ENCODE peak calls at places on chromosomes 5 and 9, in five cellular contexts. J, N, O, K and G are unnamed samples.

GRCh38 chr9:38622083-38622674 is 1.8 kb upstream of the ANKRD18A start:
- DNase-seq in J (no peak), N (no peak), O (peak; percentile 28), K (peak; percentile 52), G (no peak)

GRCh38 chr5:139776856-139777255 is 18.8 kb upstream of the PSD2 start:
- DNase-seq in J (no peak), N (no peak), O (no peak), K (no peak), G (no peak)

GRCh38 chr5:178826216-178826615 is 33.5 kb upstream of the ZNF354B start:
- DNase-seq in J (no peak), N (no peak), O (no peak), K (no peak), G (no peak)

GRCh38 chr9:110919609-110920008 is 118.7 kb downstream of the LPAR1 start:
- DNase-seq in J (no peak), N (peak; percentile 84), O (no peak), K (no peak), G (peak; percentile 84)

GRCh38 chr5:157351386-157352089 is 85.6 kb downstream of the CYFIP2 start:
- DNase-seq in J (no peak), N (peak; percentile 40), O (no peak), K (no peak), G (no peak)

GRCh38 chr5:142143878-142144277 is 35.3 kb downstream of the NDFIP1 start:
- DNase-seq in J (no peak), N (peak; percentile 68), O (no peak), K (no peak), G (no peak)

GRCh38 chr9:13033959-13034695 is 245.4 kb downstream of the MPDZ start:
- DNase-seq in J (peak; percentile 54), N (peak; percentile 85), O (peak; percentile 48), K (peak; percentile 49), G (no peak)

GRCh38 chr5:53133020-53133419 is 23.5 kb upstream of the MOCS2 start:
- DNase-seq in J (no peak), N (no peak), O (no peak), K (no peak), G (no peak)

GRCh38 chr9:3875371-3876132 is 349.8 kb upstream of the RFX3 start:
- DNase-seq in J (no peak), N (peak; percentile 79), O (no peak), K (no peak), G (peak; percentile 83)

GRCh38 chr5:59358497-59358896 is 535.0 kb downstream of the PDE4D start:
- DNase-seq in J (no peak), N (peak; percentile 96), O (peak; percentile 37), K (peak; percentile 29), G (no peak)

GRCh38 chr9:101508203-101508602 is 25.4 kb upstream of the RNF20 start:
- DNase-seq in J (no peak), N (peak; percentile 19), O (no peak), K (no peak), G (peak; percentile 66)

GRCh38 chr9:136229096-136230065 is 16.2 kb downstream of the QSOX2 start:
- DNase-seq in J (no peak), N (no peak), O (no peak), K (no peak), G (no peak)

GRCh38 chr5:107739661-107740060 is 68.9 kb upstream of the EFNA5 start:
- DNase-seq in J (no peak), N (no peak), O (no peak), K (no peak), G (no peak)

GRCh38 chr9:96156578-96156977 is 145.4 kb downstream of the HSD17B3 start:
- DNase-seq in J (no peak), N (no peak), O (no peak), K (no peak), G (no peak)

GRCh38 chr5:141039517-141039916 is 11.7 kb upstream of the PCDHB1 start:
- DNase-seq in J (no peak), N (no peak), O (no peak), K (no peak), G (no peak)

GRCh38 chr5:10229306-10230048 is 20.2 kb downstream of the ATPSCKMT start:
- DNase-seq in J (no peak), N (peak; percentile 13), O (no peak), K (no peak), G (peak; percentile 56)

GRCh38 chr5:73528248-73528647 is 30.0 kb downstream of the BTF3 start:
- DNase-seq in J (no peak), N (peak; percentile 11), O (no peak), K (no peak), G (no peak)

GRCh38 chr9:129640086-129640870 is 1.7 kb downstream of the ASB6 start:
- DNase-seq in J (no peak), N (peak; percentile 46), O (no peak), K (no peak), G (no peak)

GRCh38 chr5:101212942-101213514 is 309.9 kb upstream of the ST8SIA4 start:
- DNase-seq in J (no peak), N (no peak), O (no peak), K (no peak), G (no peak)

GRCh38 chr5:141476132-141476909 is 555 bp downstream of the PCDHGC3 start:
- DNase-seq in J (no peak), N (peak; percentile 82), O (peak; percentile 66), K (peak; percentile 63), G (peak; percentile 24)

GRCh38 chr5:36982146-36982545 is 105.6 kb downstream of the NIPBL start:
- DNase-seq in J (no peak), N (no peak), O (no peak), K (no peak), G (no peak)

GRCh38 chr5:134459491-134459890 is 47.8 kb upstream of the CDKN2AIPNL start:
- DNase-seq in J (no peak), N (no peak), O (no peak), K (no peak), G (no peak)

GRCh38 chr5:51495672-51496071 is 112.4 kb downstream of the ISL1 start:
- DNase-seq in J (no peak), N (no peak), O (no peak), K (no peak), G (peak; percentile 72)

GRCh38 chr5:133408322-133408721 is 204.0 kb downstream of the FSTL4 start:
- DNase-seq in J (no peak), N (no peak), O (no peak), K (no peak), G (no peak)

GRCh38 chr5:147869112-147869511 is 9.4 kb upstream of the SCGB3A2 start:
- DNase-seq in J (no peak), N (no peak), O (no peak), K (no peak), G (no peak)

GRCh38 chr9:90891656-90892055 is 90.0 kb downstream of the SYK start:
- DNase-seq in J (no peak), N (no peak), O (no peak), K (no peak), G (no peak)

GRCh38 chr5:79853676-79854418 is 137.2 kb downstream of the MTX3 start:
- DNase-seq in J (no peak), N (peak; percentile 6), O (no peak), K (no peak), G (no peak)

GRCh38 chr9:120366646-120367019 is 213.3 kb downstream of the CDK5RAP2 start:
- DNase-seq in J (peak; percentile 41), N (peak; percentile 96), O (no peak), K (no peak), G (peak; percentile 70)

GRCh38 chr9:92312887-92313623 is 12.1 kb downstream of the NOL8 start:
- DNase-seq in J (no peak), N (peak; percentile 31), O (no peak), K (no peak), G (no peak)

GRCh38 chr5:79955496-79956172 is 35.4 kb downstream of the MTX3 start:
- DNase-seq in J (no peak), N (no peak), O (no peak), K (no peak), G (no peak)

GRCh38 chr9:22044583-22044982 is 35.5 kb upstream of the CDKN2B start:
- DNase-seq in J (no peak), N (peak; percentile 86), O (no peak), K (no peak), G (peak; percentile 37)

GRCh38 chr9:130942084-130942483 is 3.0 kb upstream of the FIBCD1 start:
- DNase-seq in J (no peak), N (no peak), O (no peak), K (no peak), G (no peak)

GRCh38 chr9:130943226-130943625 is 4.2 kb upstream of the FIBCD1 start:
- DNase-seq in J (no peak), N (no peak), O (no peak), K (no peak), G (no peak)

GRCh38 chr9:130943780-130944179 is 4.7 kb upstream of the FIBCD1 start:
- DNase-seq in J (no peak), N (no peak), O (no peak), K (no peak), G (no peak)

GRCh38 chr9:130940693-130941576 is 1.9 kb upstream of the FIBCD1 start:
- DNase-seq in J (peak; percentile 87), N (no peak), O (peak; percentile 64), K (peak; percentile 96), G (no peak)

GRCh38 chr9:130942679-130943078 is 3.6 kb upstream of the FIBCD1 start:
- DNase-seq in J (no peak), N (no peak), O (no peak), K (no peak), G (no peak)
- H3K27me3 ChIP-seq in J (peaks cover 9% of the 10 kb centered on the region), N (peaks cover 53% of the 10 kb centered on the region), O (peaks cover 41% of the 10 kb centered on the region), K (peaks cover 31% of the 10 kb centered on the region), G (peaks cover 20% of the 10 kb centered on the region)

GRCh38 chr5:57315941-57316340 is 142.1 kb downstream of the GPBP1 start:
- DNase-seq in J (no peak), N (no peak), O (no peak), K (no peak), G (no peak)
- H3K27me3 ChIP-seq in J (no peaks in the 10 kb centered on the region), N (no peaks in the 10 kb centered on the region), O (peaks cover 10% of the 10 kb centered on the region), K (no peaks in the 10 kb centered on the region), G (peaks cover 6% of the 10 kb centered on the region)

GRCh38 chr5:175447571-175447970 is 3.6 kb upstream of the DRD1 start:
- DNase-seq in J (no peak), N (no peak), O (no peak), K (no peak), G (no peak)

GRCh38 chr5:175448276-175448675 is 4.3 kb upstream of the DRD1 start:
- DNase-seq in J (no peak), N (no peak), O (no peak), K (no peak), G (no peak)

GRCh38 chr5:175443514-175444059 is 395 bp downstream of the DRD1 start:
- DNase-seq in J (no peak), N (no peak), O (no peak), K (no peak), G (no peak)

GRCh38 chr5:175444060-175444904 is at the start of gene DRD1:
- DNase-seq in J (no peak), N (peak; percentile 18), O (peak; percentile 32), K (peak; percentile 42), G (no peak)

GRCh38 chr5:175444905-175445456 is 999 bp upstream of the DRD1 start:
- DNase-seq in J (no peak), N (no peak), O (no peak), K (no peak), G (no peak)
- H3K27me3 ChIP-seq in J (peaks cover 30% of the 10 kb centered on the region), N (peaks cover 65% of the 10 kb centered on the region), O (peaks cover 82% of the 10 kb centered on the region), K (peaks cover 23% of the 10 kb centered on the region), G (peaks cover 3% of the 10 kb centered on the region)

DNA sequence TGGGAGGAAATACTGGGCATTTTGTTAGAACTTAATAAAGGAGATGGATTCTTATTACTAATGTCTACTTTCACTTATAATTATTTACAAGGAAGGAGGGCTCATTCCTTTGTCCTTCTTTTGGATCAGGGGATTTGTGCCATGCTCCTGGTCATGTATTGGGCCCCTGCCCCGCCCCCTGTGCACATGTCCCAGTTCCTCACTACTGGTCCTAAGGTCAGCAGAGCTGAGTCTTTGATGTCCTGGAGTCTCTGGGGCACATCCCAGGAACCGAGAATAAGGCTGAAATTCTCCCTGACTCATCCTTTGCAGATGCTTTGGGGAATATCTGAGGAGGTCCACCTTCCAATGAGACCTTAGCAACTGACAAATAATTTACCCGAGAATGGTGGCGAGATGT is 19.6 kb upstream of the TIFAB start:
- DNase-seq in J (no peak), N (no peak), O (no peak), K (no peak), G (no peak)
- H3K27me3 ChIP-seq in J (peaks cover 21% of the 10 kb centered on the region), N (peaks cover 99% of the 10 kb centered on the region), O (peaks cover 91% of the 10 kb centered on the region), K (no peaks in the 10 kb centered on the region), G (peaks cover 4% of the 10 kb centered on the region)